ENCODE peak calls at places on chromosome 7, in seven cellular contexts. T, S, Q, R, V, F and K are unnamed samples.

GRCh38 chr7:151857412-151857811 is 19.5 kb downstream of the PRKAG2 start:
- DNase-seq in V (no peak), F (no peak), Q (no peak), T (no peak), R (no peak), S (no peak), K (no peak)

GRCh38 chr7:158353606-158354570 is 233.7 kb downstream of the PTPRN2 start:
- DNase-seq in V (peak; percentile 47), T (no peak), Q (peak; percentile 81), S (peak; percentile 51), F (peak; percentile 81), R (no peak), K (peak; percentile 78)

GRCh38 chr7:94355389-94355788 is 39.3 kb upstream of the COL1A2 start:
- DNase-seq in F (no peak), V (no peak), Q (no peak), S (no peak), T (peak; percentile 49), R (no peak), K (no peak)

GRCh38 chr7:17236161-17236560 is 62.3 kb upstream of the AHR start:
- DNase-seq in T (no peak), F (no peak), R (no peak), V (peak; percentile 74), Q (peak; percentile 93), S (no peak), K (no peak)

GRCh38 chr7:25656581-25657026 is 428.3 kb upstream of the NPVF start:
- DNase-seq in T (no peak), R (no peak), F (no peak), Q (no peak), V (no peak), S (no peak), K (no peak)

GRCh38 chr7:158891922-158892321 is 35.6 kb downstream of the DYNC2I1 start:
- DNase-seq in R (no peak), F (no peak), T (no peak), Q (no peak), V (no peak), S (no peak), K (no peak)

GRCh38 chr7:134693256-134693655 is 46.6 kb downstream of the BPGM start:
- DNase-seq in S (no peak), V (no peak), Q (no peak), T (peak; percentile 96), F (no peak), R (peak; percentile 78), K (no peak)

GRCh38 chr7:75623390-75624133 is 115.2 kb downstream of the HIP1 start:
- DNase-seq in R (peak; percentile 47), V (no peak), Q (peak; percentile 64), F (no peak), S (no peak), T (peak; percentile 11), K (no peak)

GRCh38 chr7:123401295-123401694 is 133.1 kb downstream of the IQUB start:
- DNase-seq in Q (peak; percentile 14), R (no peak), T (no peak), V (no peak), S (no peak), F (no peak), K (peak; percentile 38)

GRCh38 chr7:24152356-24152755 is 131.6 kb upstream of the NPY start:
- DNase-seq in Q (no peak), T (no peak), F (no peak), V (no peak), S (no peak), R (no peak), K (no peak)

GRCh38 chr7:8357536-8357935 is 75.9 kb upstream of the NXPH1 start:
- DNase-seq in Q (no peak), V (no peak), T (no peak), R (no peak), S (no peak), F (no peak), K (no peak)

GRCh38 chr7:110224643-110225042 is 866.3 kb upstream of the LRRN3 start:
- DNase-seq in S (no peak), V (no peak), Q (no peak), T (peak; percentile 2), F (no peak), R (no peak), K (no peak)

GRCh38 chr7:42493436-42494198 is 256.6 kb upstream of the GLI3 start:
- DNase-seq in R (peak; percentile 94), F (peak; percentile 70), V (peak; percentile 79), S (peak; percentile 47), T (peak; percentile 76), Q (peak; percentile 69), K (peak; percentile 68)
- H3K9ac ChIP-seq in R (peak overlapping the region; percentile 85), F (peak overlapping the region; percentile 47), V (no peak overlapping the region), S (peak overlapping the region; percentile 51), T (no peak overlapping the region), Q (peak overlapping the region; percentile 37), K (peak overlapping the region; percentile 43)

GRCh38 chr7:147510913-147511312 is 1079.7 kb upstream of the C7orf33 start:
- DNase-seq in V (no peak), Q (no peak), R (no peak), S (no peak), T (peak; percentile 79), F (no peak), K (no peak)

GRCh38 chr7:147513451-147513850 is 1077.1 kb upstream of the C7orf33 start:
- DNase-seq in V (no peak), S (no peak), R (no peak), T (no peak), Q (no peak), F (no peak), K (no peak)

GRCh38 chr7:147509859-147510542 is 1080.6 kb upstream of the C7orf33 start:
- DNase-seq in T (peak; percentile 55), Q (no peak), V (no peak), R (no peak), F (no peak), S (no peak), K (no peak)

GRCh38 chr7:147509052-147509480 is 1081.5 kb upstream of the C7orf33 start:
- DNase-seq in T (peak; percentile 44), S (no peak), V (peak; percentile 6), F (no peak), Q (no peak), R (no peak), K (no peak)
- H2BK120ac ChIP-seq in T (peak overlapping the region; percentile 50), S (no peak overlapping the region), V (no peak overlapping the region), F (no peak overlapping the region), Q (no peak overlapping the region), R (no peak overlapping the region), K (no peak overlapping the region)

DNA sequence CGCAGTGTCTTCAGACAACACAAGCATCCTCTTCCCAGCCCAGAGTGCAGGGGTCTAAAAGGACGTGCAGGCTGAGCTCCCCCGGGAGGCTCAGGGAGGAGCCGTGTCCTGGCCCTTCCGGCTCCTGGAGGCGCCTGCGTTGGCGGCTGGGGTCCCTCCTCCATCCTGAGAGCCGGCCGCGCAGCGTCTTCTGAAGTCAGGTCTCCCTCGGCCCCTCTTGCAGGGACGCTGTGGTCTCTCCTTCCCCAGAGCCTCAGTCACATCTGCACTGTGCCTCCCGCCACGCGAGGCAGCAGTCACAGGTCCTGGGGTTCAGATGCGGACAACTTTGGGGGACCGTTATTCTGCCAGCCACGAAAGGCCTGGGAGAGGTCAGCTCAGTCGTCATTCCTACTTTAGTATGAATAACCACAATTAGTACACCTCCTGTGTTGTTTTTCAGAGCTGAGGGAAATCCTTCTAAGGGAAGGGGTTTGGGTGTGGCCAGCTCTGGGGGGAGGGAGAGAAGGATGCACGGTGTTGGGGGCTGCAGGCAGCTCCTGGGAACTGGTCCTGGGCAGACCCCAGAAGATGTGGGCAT is 41.2 kb downstream of the FAM20C start:
- DNase-seq in R (peak; percentile 57), Q (no peak), V (no peak), S (no peak), F (no peak), T (peak; percentile 56), K (no peak)
- H3K9ac ChIP-seq in R (peak overlapping the region; percentile 80), Q (no peak overlapping the region), V (no peak overlapping the region), S (no peak overlapping the region), F (no peak overlapping the region), T (peak overlapping the region; percentile 57), K (no peak overlapping the region)

GRCh38 chr7:139340037-139340807 is 915 bp upstream of the FMC1 start:
- DNase-seq in V (peak; percentile 100), R (peak; percentile 99), T (peak; percentile 99), S (peak; percentile 99), Q (peak; percentile 99), F (peak; percentile 94), K (peak; percentile 98)

GRCh38 chr7:139341776-139342244 is 673 bp downstream of the FMC1 start:
- DNase-seq in F (no peak), S (no peak), T (no peak), R (no peak), Q (no peak), V (peak; percentile 82), K (no peak)

GRCh38 chr7:139340808-139341057 is 404 bp upstream of the FMC1 start:
- DNase-seq in Q (no peak), T (no peak), R (no peak), S (no peak), V (no peak), F (no peak), K (no peak)

GRCh38 chr7:139339698-139340036 is 1.5 kb upstream of the FMC1 start:
- DNase-seq in Q (no peak), R (no peak), T (no peak), S (no peak), V (no peak), F (no peak), K (no peak)

GRCh38 chr7:139341058-139341775 is at the start of gene FMC1:
- DNase-seq in F (peak; percentile 88), S (peak; percentile 91), R (peak; percentile 97), T (peak; percentile 94), Q (peak; percentile 97), V (peak; percentile 93), K (peak; percentile 95)
- H2BK120ac ChIP-seq in F (peak within 1 kb of the TSS; percentile 52), S (no peak within 1 kb of the TSS), R (peak within 1 kb of the TSS; percentile 23), T (peak within 1 kb of the TSS; percentile 78), Q (peak within 1 kb of the TSS; percentile 10), V (peak within 1 kb of the TSS; percentile 81), K (peak within 1 kb of the TSS; percentile 99)

GRCh38 chr7:3893151-3893788 is 592.2 kb downstream of the SDK1 start:
- DNase-seq in V (peak; percentile 91), R (no peak), S (no peak), F (no peak), Q (no peak), T (no peak), K (no peak)
- H3K9ac ChIP-seq in V (no peak overlapping the region), R (no peak overlapping the region), S (no peak overlapping the region), F (no peak overlapping the region), Q (no peak overlapping the region), T (no peak overlapping the region), K (no peak overlapping the region)

GRCh38 chr7:142275028-142275427 is 17.2 kb upstream of the PRSS58 start:
- DNase-seq in T (no peak), R (no peak), S (no peak), Q (no peak), V (no peak), F (no peak), K (no peak)
- H2BK120ac ChIP-seq in T (no peak overlapping the region), R (no peak overlapping the region), S (no peak overlapping the region), Q (no peak overlapping the region), V (no peak overlapping the region), F (no peak overlapping the region), K (no peak overlapping the region)

DNA sequence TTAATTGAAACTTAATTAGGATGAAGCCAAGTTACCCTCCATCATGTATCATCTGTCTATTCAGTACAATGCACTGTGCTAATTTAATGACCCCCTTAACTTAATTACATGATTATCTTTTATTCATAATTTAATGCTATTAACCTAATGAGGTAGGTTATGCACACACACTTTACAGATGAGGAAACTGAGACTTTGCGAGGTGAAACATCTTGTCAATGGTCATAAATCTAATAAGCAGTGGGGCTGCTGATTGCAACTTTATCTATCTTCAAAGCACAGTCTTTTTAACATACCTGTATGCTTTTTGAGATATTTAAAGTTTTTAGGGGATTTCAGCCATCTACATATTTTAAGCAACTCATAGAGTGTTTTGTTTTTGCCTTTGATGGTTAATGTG is 547 bp downstream of the MACC1 start:
- DNase-seq in S (no peak), T (no peak), Q (no peak), F (no peak), V (no peak), R (no peak), K (no peak)
- H3K9ac ChIP-seq in S (no peak overlapping the region), T (no peak overlapping the region), Q (no peak overlapping the region), F (no peak overlapping the region), V (no peak overlapping the region), R (no peak overlapping the region), K (no peak overlapping the region)